ENCODE peak calls at places on chromosomes 5 and 9, in ten cellular contexts. R is NCI-H1105; O is H4; B is neural crest cell; H is CD8-positive, alpha-beta T cell; L is chondrocyte; F is central memory CD4-positive, alpha-beta T cell; S is nephron progenitor cell; A is Calu3; U is C1 segment of cervical spinal cord. E is an unnamed sample.

GRCh38 chr5:141488591-141489478 is at the start of gene PCDHGC5:
- DNase-seq in R (no peak), O (no peak), B (no peak), H (no peak), L (no peak), F (no peak), S (no peak), A (no peak), U (no peak), E (no peak)

GRCh38 chr5:159094745-159095144 is 5.0 kb downstream of the EBF1 start:
- DNase-seq in R (peak), O (peak), B (no peak), H (peak), L (no peak), F (peak), S (peak), A (peak), U (no peak), E (no peak)

GRCh38 chr9:33165263-33166151 is 1.6 kb downstream of the B4GALT1 start:
- DNase-seq in R (no peak), O (peak), B (no peak), H (no peak), L (no peak), F (peak), S (no peak), A (no peak), U (peak), E (no peak)

GRCh38 chr5:13786016-13786415 is 158.5 kb downstream of the DNAH5 start:
- DNase-seq in R (no peak), O (no peak), B (no peak), H (no peak), L (no peak), F (no peak), S (no peak), A (no peak), U (no peak), E (no peak)

GRCh38 chr5:114678778-114679177 is 316.9 kb downstream of the KCNN2 start:
- DNase-seq in R (no peak), O (no peak), B (no peak), H (no peak), L (no peak), F (no peak), S (no peak), A (no peak), U (no peak), E (no peak)

GRCh38 chr5:38650540-38651275 is 94.3 kb upstream of the LIFR start:
- DNase-seq in R (peak), O (peak), B (no peak), H (no peak), L (no peak), F (no peak), S (no peak), A (no peak), U (no peak), E (no peak)

GRCh38 chr5:145752534-145752933 is 82.6 kb downstream of the PRELID2 start:
- DNase-seq in R (no peak), O (no peak), B (no peak), H (no peak), L (no peak), F (no peak), S (no peak), A (no peak), U (no peak), E (no peak)

GRCh38 chr5:173557123-173557903 is 59.1 kb downstream of the BOD1 start:
- DNase-seq in R (no peak), O (no peak), B (no peak), H (no peak), L (no peak), F (no peak), S (no peak), A (no peak), U (peak), E (no peak)

GRCh38 chr5:40033411-40033810 is 608.6 kb upstream of the DAB2 start:
- DNase-seq in R (no peak), O (no peak), B (no peak), H (peak), L (no peak), F (peak), S (no peak), A (no peak), U (no peak), E (no peak)

GRCh38 chr5:95959964-95960801 is 1.5 kb downstream of the ELL2 start:
- DNase-seq in R (no peak), O (peak), B (no peak), H (no peak), L (no peak), F (no peak), S (peak), A (peak), U (peak), E (no peak)

GRCh38 chr5:30802961-30803705 is 390.4 kb upstream of the CDH6 start:
- DNase-seq in R (no peak), O (no peak), B (no peak), H (no peak), L (no peak), F (no peak), S (no peak), A (no peak), U (no peak), E (no peak)

E was measured in T-helper 17 cell.